ENCODE peak calls at places on chromosomes 13 and 19, in seven cellular contexts. K is CD8-positive, alpha-beta memory T cell; C is kidney; D is IMR-90; G is Karpas-422; T is breast epithelium; I is thoracic aorta. S is an unnamed sample. For H3K36me3 and H3K4me1, the result is how much of the 10 kb centered on the place peaks cover.

GRCh38 chr13:76861859-76862258 is 24.3 kb downstream of the KCTD12 start:
- DNase-seq in K (no peak), C (no peak), D (no peak), G (no peak), T (no peak), I (no peak), S (peak)

GRCh38 chr19:4745986-4746385 is 22.3 kb upstream of the DPP9 start:
- DNase-seq in K (no peak), C (no peak), D (no peak), G (no peak), T (no peak), I (no peak), S (no peak)

GRCh38 chr19:36139120-36139472 is 770 bp upstream of the CAPNS1 start:
- DNase-seq in K (no peak), C (no peak), D (no peak), G (no peak), T (no peak), I (no peak), S (no peak)

GRCh38 chr19:43506629-43507028 is 2.1 kb upstream of the PHLDB3 start:
- DNase-seq in K (no peak), C (no peak), D (no peak), G (no peak), T (no peak), I (no peak), S (no peak)

GRCh38 chr13:76019421-76020044 is 383.4 kb downstream of the LMO7 start:
- DNase-seq in K (no peak), C (peak), D (no peak), G (peak), T (no peak), I (no peak), S (no peak)

GRCh38 chr19:10602330-10603083 is 15.4 kb upstream of the AP1M2 start:
- DNase-seq in K (peak), C (peak), D (peak), G (peak), T (peak), I (peak), S (peak)

GRCh38 chr19:12166596-12166995 is 3.7 kb downstream of the ZNF136 start:
- DNase-seq in K (no peak), C (no peak), D (peak), G (no peak), T (no peak), I (no peak), S (no peak)

GRCh38 chr13:59677966-59678814 is 485.5 kb downstream of the DIAPH3 start:
- DNase-seq in K (no peak), C (no peak), D (peak), G (peak), T (no peak), I (no peak), S (peak)

GRCh38 chr13:42113478-42113877 is 65.0 kb downstream of the DGKH start:
- DNase-seq in K (no peak), C (no peak), D (no peak), G (no peak), T (no peak), I (no peak), S (peak)

GRCh38 chr19:10820173-10820572 is 15.8 kb downstream of the TMED1 start:
- DNase-seq in K (no peak), C (no peak), D (no peak), G (no peak), T (no peak), I (no peak), S (no peak)

GRCh38 chr13:29799041-29799440 is 51.4 kb downstream of the UBL3 start:
- DNase-seq in K (no peak), C (no peak), D (no peak), G (no peak), T (no peak), I (no peak), S (no peak)

GRCh38 chr19:6241680-6242079 is 38.1 kb downstream of the MLLT1 start:
- DNase-seq in K (no peak), C (peak), D (no peak), G (no peak), T (peak), I (no peak), S (no peak)

GRCh38 chr13:108297114-108297513 is 27.6 kb downstream of the TNFSF13B start:
- DNase-seq in K (no peak), C (no peak), D (no peak), G (no peak), T (no peak), I (no peak), S (no peak)

GRCh38 chr13:80224468-80224867 is 116.5 kb downstream of the SPRY2 start:
- DNase-seq in K (no peak), C (no peak), D (peak), G (no peak), T (no peak), I (no peak), S (peak)

GRCh38 chr13:30134578-30134977 is 172.8 kb downstream of the KATNAL1 start:
- DNase-seq in K (no peak), C (no peak), D (no peak), G (no peak), T (no peak), I (no peak), S (no peak)

GRCh38 chr13:32846556-32846955 is 169.7 kb upstream of the KL start:
- DNase-seq in K (no peak), C (no peak), D (no peak), G (no peak), T (no peak), I (no peak), S (no peak)

GRCh38 chr13:101554420-101555125 is 102.1 kb downstream of the ITGBL1 start:
- DNase-seq in K (no peak), C (no peak), D (no peak), G (no peak), T (no peak), I (no peak), S (no peak)

GRCh38 chr13:105428816-105429215 is 1106.6 kb downstream of the EFNB2 start:
- DNase-seq in K (no peak), C (no peak), D (peak), G (no peak), T (no peak), I (no peak), S (no peak)

GRCh38 chr19:50230379-50231351 is 27.2 kb downstream of the MYH14 start:
- DNase-seq in K (no peak), C (no peak), D (no peak), G (no peak), T (no peak), I (no peak), S (no peak)

GRCh38 chr19:34188388-34188787 is 16.1 kb downstream of the LSM14A start:
- DNase-seq in K (no peak), C (no peak), D (no peak), G (no peak), T (no peak), I (no peak), S (peak)

GRCh38 chr13:33514362-33514761 is 228.8 kb upstream of the STARD13 start:
- DNase-seq in K (no peak), C (peak), D (no peak), G (peak), T (no peak), I (no peak), S (no peak)

GRCh38 chr13:105445793-105446192 is 1089.7 kb downstream of the EFNB2 start:
- DNase-seq in K (no peak), C (no peak), D (peak), G (no peak), T (no peak), I (no peak), S (no peak)

GRCh38 chr19:30074096-30074495 is 132.1 kb downstream of the URI1 start:
- DNase-seq in K (no peak), C (no peak), D (no peak), G (no peak), T (no peak), I (no peak), S (no peak)

GRCh38 chr13:94384217-94384905 is 95.1 kb downstream of the DCT start:
- DNase-seq in K (no peak), C (no peak), D (peak), G (no peak), T (no peak), I (no peak), S (no peak)

GRCh38 chr13:108927615-108928014 is 298.2 kb downstream of the MYO16 start:
- DNase-seq in K (no peak), C (no peak), D (no peak), G (no peak), T (no peak), I (no peak), S (no peak)

GRCh38 chr19:3054972-3055740 is 7.1 kb downstream of the TLE5 start:
- DNase-seq in K (no peak), C (no peak), D (peak), G (peak), T (no peak), I (no peak), S (no peak)

GRCh38 chr19:3057275-3057714 is 5.0 kb downstream of the TLE5 start:
- DNase-seq in K (no peak), C (peak), D (no peak), G (no peak), T (peak), I (peak), S (no peak)

GRCh38 chr19:3053780-3054179 is 8.5 kb downstream of the TLE5 start:
- DNase-seq in K (no peak), C (no peak), D (no peak), G (no peak), T (no peak), I (no peak), S (no peak)

GRCh38 chr19:3056454-3057016 is 5.8 kb downstream of the TLE5 start:
- DNase-seq in K (no peak), C (peak), D (no peak), G (no peak), T (no peak), I (no peak), S (no peak)

DNA sequence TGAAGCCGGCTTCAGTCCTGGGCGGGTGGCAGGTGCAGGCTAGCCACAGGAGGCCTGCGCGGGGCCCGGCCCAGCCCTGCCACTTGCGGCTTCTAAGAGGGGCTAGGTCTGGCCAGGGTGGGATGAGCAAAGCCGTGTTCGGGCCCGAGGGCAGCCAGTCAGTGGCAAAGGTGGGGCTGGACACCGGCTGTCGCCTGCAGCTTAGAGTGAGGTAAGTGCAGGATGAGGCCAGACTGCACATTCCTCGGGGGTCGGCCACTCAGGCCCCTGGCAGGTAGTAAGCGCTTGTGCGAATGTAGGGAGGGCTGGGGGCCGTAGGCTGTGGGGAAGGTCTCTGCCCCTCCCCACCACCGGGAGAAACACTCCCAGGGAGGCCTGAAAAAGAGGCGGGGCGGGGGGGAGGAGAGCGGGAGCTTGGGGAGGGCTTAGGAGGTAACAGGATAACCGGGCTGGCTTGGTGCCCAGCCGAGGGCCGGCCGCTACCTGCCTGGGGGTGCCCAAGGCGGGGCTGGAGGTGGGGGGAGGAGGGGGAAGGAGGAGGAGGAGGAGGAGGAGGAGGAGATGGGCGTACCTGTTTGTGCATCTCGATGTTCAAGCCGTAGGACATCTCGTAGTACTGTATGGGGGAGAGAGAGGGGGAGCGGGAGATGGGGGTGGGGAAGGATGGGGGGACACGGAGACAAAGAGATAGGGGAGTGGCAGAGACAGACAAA is 6.4 kb downstream of the TLE5 start:
- DNase-seq in K (no peak), C (peak), D (no peak), G (no peak), T (peak), I (no peak), S (no peak)
- H3K36me3 ChIP-seq in K (half or more), C (under half), D (half or more), G (under half), T (under half), I (under half), S (under half)

DNA sequence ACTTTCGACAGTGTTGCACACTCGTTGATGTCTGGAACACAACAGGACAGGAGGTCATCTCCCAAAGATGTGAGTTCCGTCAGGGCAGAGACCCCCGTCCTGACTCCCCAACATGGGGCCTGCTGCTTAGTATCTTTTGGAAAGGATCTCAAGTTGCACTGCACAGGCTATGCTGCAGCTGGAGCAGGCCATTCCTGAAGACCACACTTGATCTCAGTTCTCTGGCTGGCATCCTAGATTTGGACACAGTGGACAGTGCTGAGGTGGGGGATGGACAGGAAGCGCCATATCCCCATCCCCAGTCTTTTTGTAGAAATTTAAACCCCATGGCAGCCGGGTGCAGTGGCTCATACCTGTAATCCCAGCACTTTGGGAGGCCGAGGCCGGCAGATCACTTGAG is 5.9 kb downstream of the ADGRE2 start:
- DNase-seq in K (no peak), C (peak), D (no peak), G (no peak), T (no peak), I (no peak), S (no peak)
- H3K4me3 ChIP-seq in K (no peak), C (no peak), D (no peak), G (no peak), T (no peak), I (no peak), S (no peak)

DNA sequence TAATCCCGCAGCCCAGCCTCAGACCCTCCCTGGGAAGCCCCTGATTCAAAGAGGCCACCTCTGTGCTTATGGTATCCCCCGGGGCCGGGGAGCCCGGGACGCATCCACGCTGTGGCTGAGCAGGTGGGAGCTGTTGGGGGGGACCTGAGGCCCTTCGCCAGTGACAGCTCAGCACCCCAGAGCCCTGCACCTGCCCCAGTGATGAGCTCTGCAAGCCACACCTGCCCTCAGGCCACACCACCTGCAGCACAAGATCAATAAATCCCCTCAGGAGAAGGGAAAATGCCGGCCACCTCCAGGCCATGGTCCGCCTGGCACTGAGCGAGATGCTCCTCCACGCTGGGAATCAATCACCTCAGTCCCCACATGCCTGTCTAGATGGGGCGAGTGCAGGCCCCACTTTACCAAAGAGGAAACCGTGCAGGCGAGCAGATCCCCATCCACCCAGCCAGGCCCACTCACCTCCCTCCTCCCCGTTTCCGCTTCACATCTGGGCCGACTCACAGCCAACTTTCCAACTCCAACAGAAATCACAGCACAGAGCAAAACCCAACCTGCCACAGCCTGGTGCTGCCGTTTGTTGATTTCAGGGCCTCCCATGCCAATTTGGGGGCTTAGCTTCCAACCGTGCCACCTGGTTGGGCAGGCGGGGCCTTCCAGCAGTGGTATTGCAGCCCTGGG is 12.8 kb downstream of the MOB3A start:
- DNase-seq in K (peak), C (no peak), D (no peak), G (peak), T (no peak), I (no peak), S (no peak)
- H3K4me1 ChIP-seq in K (half or more), C (under half), D (under half), G (half or more), T (under half), I (under half), S (under half)

DNA sequence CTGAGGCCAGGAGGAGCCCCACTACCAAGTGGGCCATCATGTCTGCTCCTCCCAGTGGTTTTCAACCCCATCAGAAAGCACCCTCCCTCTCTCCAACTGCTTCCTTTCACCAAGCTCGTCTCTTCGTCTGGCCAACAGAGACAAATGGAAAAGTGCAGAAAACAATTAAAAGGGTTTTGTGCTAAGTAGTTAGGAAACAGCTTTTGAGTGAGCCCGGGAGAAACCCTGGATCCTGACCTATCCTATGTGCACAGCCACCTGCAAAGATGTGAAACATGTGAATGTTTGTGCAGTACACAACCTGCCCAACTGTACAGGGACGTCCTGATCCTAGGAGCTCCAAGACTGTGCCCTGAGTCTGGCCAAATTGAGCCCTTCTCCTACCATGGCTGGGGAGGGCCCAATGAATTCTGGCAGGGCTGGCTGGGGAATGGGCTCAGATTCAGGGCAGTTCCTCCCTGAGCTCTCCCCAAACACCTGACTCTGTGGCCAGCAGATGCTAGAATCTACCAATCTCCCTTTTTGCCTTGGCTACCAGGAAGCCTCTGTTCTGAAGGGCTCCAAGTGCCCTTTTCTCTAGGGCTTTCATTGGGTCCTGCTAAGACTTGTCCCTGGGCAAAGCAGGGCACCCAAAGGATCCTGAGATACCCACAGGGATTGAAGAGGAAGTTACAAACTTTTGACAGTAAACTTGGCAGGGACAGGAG is 7.9 kb downstream of the TLE5 start:
- DNase-seq in K (no peak), C (no peak), D (no peak), G (peak), T (no peak), I (no peak), S (no peak)
- H3K36me3 ChIP-seq in K (under half), C (under half), D (half or more), G (under half), T (under half), I (under half), S (under half)

GRCh38 chr13:25632166-25632888 is 260.6 kb downstream of the ATP8A2 start:
- DNase-seq in K (no peak), C (no peak), D (no peak), G (no peak), T (no peak), I (no peak), S (no peak)
- H3K4me3 ChIP-seq in K (no peak), C (no peak), D (no peak), G (no peak), T (no peak), I (no peak), S (no peak)

DNA sequence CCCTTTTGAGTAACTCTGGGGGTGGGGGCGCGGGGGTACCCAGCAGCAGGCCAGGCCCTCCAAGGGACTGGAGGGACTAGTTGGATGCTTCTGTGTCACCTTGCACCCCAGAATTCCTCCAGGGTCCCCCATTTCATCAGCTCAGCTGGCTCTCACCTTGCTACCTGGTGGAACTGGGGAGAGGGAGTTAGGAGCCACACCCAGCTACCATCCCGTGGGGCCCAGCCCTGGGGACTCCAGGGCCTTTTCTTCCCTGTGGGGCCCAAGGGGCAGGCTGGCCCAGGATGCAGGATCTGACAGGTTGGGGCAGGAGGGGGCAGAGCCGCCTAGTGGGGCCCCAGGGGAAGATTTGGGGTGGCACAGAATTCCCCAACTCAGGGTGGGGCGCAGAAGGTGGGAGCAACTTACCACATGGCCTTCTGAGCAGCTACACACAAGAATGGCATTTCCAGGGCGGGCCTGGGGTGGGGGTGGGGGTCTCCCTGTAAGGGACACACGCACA is 32.8 kb upstream of the NANOS3 start:
- DNase-seq in K (no peak), C (peak), D (no peak), G (no peak), T (no peak), I (no peak), S (no peak)
- H3K4me1 ChIP-seq in K (half or more), C (under half), D (under half), G (under half), T (under half), I (under half), S (under half)

GRCh38 chr19:40703029-40703755 is 12.7 kb upstream of the NUMBL start:
- DNase-seq in K (no peak), C (no peak), D (no peak), G (no peak), T (no peak), I (no peak), S (no peak)

GRCh38 chr19:40705950-40706619 is 10.6 kb downstream of the COQ8B start:
- DNase-seq in K (no peak), C (no peak), D (no peak), G (no peak), T (no peak), I (no peak), S (no peak)

GRCh38 chr19:40704491-40705361 is 12.0 kb downstream of the COQ8B start:
- DNase-seq in K (no peak), C (no peak), D (no peak), G (peak), T (no peak), I (no peak), S (no peak)

GRCh38 chr19:40707615-40708014 is 9.1 kb downstream of the COQ8B start:
- DNase-seq in K (no peak), C (no peak), D (no peak), G (no peak), T (no peak), I (no peak), S (no peak)

DNA sequence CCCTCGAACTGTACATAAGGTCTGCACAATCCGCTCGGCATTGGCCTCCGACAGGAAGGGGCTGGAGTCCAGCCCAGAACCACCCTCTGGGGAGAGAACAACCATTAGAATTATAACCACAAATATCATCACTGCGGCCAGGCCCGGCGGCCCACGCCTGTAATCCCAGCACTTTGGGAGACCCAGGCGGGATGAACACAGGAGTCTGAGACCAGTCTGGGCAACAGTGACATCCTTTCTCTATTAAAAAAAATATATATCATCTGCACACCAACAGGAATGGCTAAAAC is 11.4 kb downstream of the COQ8B start:
- DNase-seq in K (no peak), C (no peak), D (no peak), G (no peak), T (no peak), I (no peak), S (no peak)
- H3K36me3 ChIP-seq in K (under half), C (under half), D (half or more), G (under half), T (under half), I (under half), S (under half)

S was measured in cardiac muscle cell.